ENCODE peak calls at places on chromosome 10, in seven cellular contexts. V, M, B, A, Q, Z and N are unnamed samples.

GRCh38 chr10:75210193-75211006 is at the start of gene VDAC2:
- DNase-seq in B (peak; percentile 91), M (peak; percentile 42), Q (peak; percentile 87), A (peak; percentile 99), Z (peak; percentile 80), V (peak; percentile 97), N (peak; percentile 46)

GRCh38 chr10:13844651-13845050 is 257.9 kb downstream of the PRPF18 start:
- DNase-seq in B (no peak), Z (no peak), Q (no peak), A (no peak), M (no peak), V (no peak), N (no peak)

GRCh38 chr10:26508016-26508415 is 69.9 kb downstream of the APBB1IP start:
- DNase-seq in Q (no peak), Z (no peak), B (no peak), M (no peak), A (no peak), V (no peak), N (no peak)

GRCh38 chr10:88318803-88319202 is 264.3 kb downstream of the RNLS start:
- DNase-seq in Q (peak; percentile 62), B (no peak), Z (no peak), M (no peak), V (no peak), A (peak; percentile 1), N (no peak)

GRCh38 chr10:7438196-7438986 is 27.6 kb upstream of the SFMBT2 start:
- DNase-seq in Q (no peak), A (no peak), M (no peak), B (no peak), V (no peak), Z (no peak), N (no peak)

GRCh38 chr10:115129752-115130151 is 36.6 kb downstream of the ATRNL1 start:
- DNase-seq in M (peak; percentile 15), Z (no peak), V (no peak), Q (peak; percentile 57), A (peak; percentile 8), B (no peak), N (peak; percentile 3)

GRCh38 chr10:1643161-1643910 is 94.0 kb downstream of the ADARB2 start:
- DNase-seq in B (no peak), M (no peak), A (no peak), Q (peak; percentile 86), Z (no peak), V (no peak), N (no peak)

GRCh38 chr10:103555712-103556111 is 62.2 kb downstream of the NEURL1 start:
- DNase-seq in Z (no peak), M (no peak), B (no peak), A (no peak), Q (no peak), V (peak; percentile 47), N (no peak)

GRCh38 chr10:71638087-71638576 is 81.4 kb downstream of the C10orf105 start:
- DNase-seq in A (no peak), Z (no peak), B (no peak), V (no peak), Q (peak; percentile 49), M (no peak), N (no peak)

GRCh38 chr10:9294865-9295264 is 1240.4 kb downstream of the GATA3 start:
- DNase-seq in B (no peak), M (no peak), Z (no peak), A (no peak), Q (no peak), V (no peak), N (no peak)

GRCh38 chr10:130013938-130014733 is 50.1 kb upstream of the EBF3 start:
- DNase-seq in V (no peak), Z (no peak), B (no peak), Q (no peak), A (no peak), M (no peak), N (no peak)

GRCh38 chr10:53403688-53404087 is 631.1 kb upstream of the MBL2 start:
- DNase-seq in A (no peak), Z (peak; percentile 7), Q (no peak), B (peak; percentile 16), V (peak; percentile 78), M (no peak), N (no peak)

GRCh38 chr10:130018730-130019185 is 54.7 kb upstream of the EBF3 start:
- DNase-seq in M (no peak), Z (no peak), V (no peak), B (no peak), Q (no peak), A (no peak), N (no peak)

GRCh38 chr10:57627642-57628178 is 640.0 kb downstream of the IPMK start:
- DNase-seq in M (no peak), Q (peak; percentile 91), A (no peak), V (no peak), B (no peak), Z (no peak), N (no peak)

GRCh38 chr10:100614416-100614815 is 78.7 kb downstream of the HIF1AN start:
- DNase-seq in A (no peak), B (no peak), M (no peak), Z (no peak), Q (peak; percentile 41), V (no peak), N (no peak)

GRCh38 chr10:123135415-123136141 is at the start of gene HMX3:
- DNase-seq in A (no peak), B (no peak), V (no peak), M (no peak), Z (no peak), Q (peak; percentile 85), N (no peak)

DNA sequence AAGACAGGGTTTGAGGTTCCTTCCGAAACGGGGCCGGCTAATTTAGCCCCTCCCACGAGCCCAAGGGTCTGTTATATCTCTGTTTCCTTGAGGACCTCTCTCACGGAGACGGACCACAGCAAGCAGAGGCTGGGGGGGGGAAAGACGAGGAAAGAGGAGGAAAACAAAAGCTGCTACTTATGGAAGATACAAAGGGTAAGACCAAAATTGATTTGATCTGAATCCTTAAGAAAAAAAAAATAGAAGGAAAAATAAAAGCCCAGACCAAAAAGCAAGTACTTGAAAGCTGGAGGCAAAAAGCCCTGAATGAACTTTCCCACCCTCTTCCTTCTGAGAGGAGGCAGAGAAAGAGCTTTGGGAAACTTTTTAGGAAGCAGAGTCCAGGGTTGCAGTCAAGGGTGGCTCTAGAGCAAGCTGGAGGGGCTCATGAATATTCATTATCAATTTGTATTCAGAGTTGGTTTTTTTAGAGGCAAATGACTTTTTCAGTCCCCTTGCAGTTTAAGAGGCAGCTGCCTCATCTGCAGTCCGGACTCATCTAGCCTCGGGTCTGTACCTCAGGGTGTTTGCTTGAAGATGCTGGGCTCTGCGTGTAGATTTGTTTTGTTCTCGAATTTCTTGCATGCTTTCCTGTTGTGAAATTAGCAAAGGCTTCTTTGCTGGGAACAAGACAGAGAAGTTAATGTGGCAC is at the start of gene ENTPD1:
- DNase-seq in B (no peak), M (no peak), A (no peak), V (no peak), Z (peak; percentile 12), Q (peak; percentile 59), N (no peak)
- H3K4me3 ChIP-seq in B (peak within 1 kb of the TSS; percentile 30), M (peak within 1 kb of the TSS; percentile 3), A (no peak within 1 kb of the TSS), V (peak within 1 kb of the TSS; percentile 47), Z (peak within 1 kb of the TSS; percentile 35), Q (peak within 1 kb of the TSS; percentile 50), N (no peak within 1 kb of the TSS)

GRCh38 chr10:86968271-86968993 is at the start of gene ADIRF:
- DNase-seq in Q (peak; percentile 40), A (no peak), M (no peak), B (peak; percentile 70), V (peak; percentile 79), Z (no peak), N (no peak)
- H3K4me3 ChIP-seq in Q (peak within 1 kb of the TSS; percentile 46), A (peak within 1 kb of the TSS; percentile 20), M (peak within 1 kb of the TSS; percentile 26), B (peak within 1 kb of the TSS; percentile 71), V (peak within 1 kb of the TSS; percentile 71), Z (peak within 1 kb of the TSS; percentile 81), N (peak within 1 kb of the TSS; percentile 70)

GRCh38 chr10:4672199-4672598 is 153.8 kb upstream of the AKR1E2 start:
- DNase-seq in V (no peak), M (no peak), A (no peak), Z (no peak), Q (no peak), B (no peak), N (no peak)

GRCh38 chr10:4671451-4672145 is 154.4 kb upstream of the AKR1E2 start:
- DNase-seq in V (no peak), Q (no peak), A (no peak), M (no peak), B (no peak), Z (no peak), N (no peak)

GRCh38 chr10:4676566-4676965 is 149.4 kb upstream of the AKR1E2 start:
- DNase-seq in Q (no peak), B (no peak), Z (no peak), A (no peak), V (no peak), M (no peak), N (no peak)

GRCh38 chr10:4670737-4671136 is 155.3 kb upstream of the AKR1E2 start:
- DNase-seq in Q (no peak), V (no peak), A (no peak), B (no peak), M (no peak), Z (no peak), N (no peak)

GRCh38 chr10:4673279-4674040 is 152.5 kb upstream of the AKR1E2 start:
- DNase-seq in A (no peak), B (no peak), Q (no peak), M (no peak), Z (no peak), V (no peak), N (no peak)
- H3K4me3 ChIP-seq in A (no peak overlapping the region), B (no peak overlapping the region), Q (no peak overlapping the region), M (no peak overlapping the region), Z (no peak overlapping the region), V (no peak overlapping the region), N (no peak overlapping the region)

GRCh38 chr10:113240736-113241135 is 290.7 kb downstream of the TCF7L2 start:
- DNase-seq in Q (no peak), M (no peak), V (no peak), A (no peak), B (no peak), Z (no peak), N (no peak)

GRCh38 chr10:113236998-113237397 is 287.0 kb downstream of the TCF7L2 start:
- DNase-seq in B (no peak), Q (no peak), V (no peak), M (no peak), A (no peak), Z (no peak), N (no peak)

GRCh38 chr10:113241966-113242365 is 291.9 kb downstream of the TCF7L2 start:
- DNase-seq in V (no peak), B (no peak), M (no peak), A (peak; percentile 10), Z (no peak), Q (no peak), N (no peak)

GRCh38 chr10:113235505-113235904 is 285.5 kb downstream of the TCF7L2 start:
- DNase-seq in Q (no peak), B (no peak), Z (no peak), M (no peak), V (no peak), A (no peak), N (no peak)

DNA sequence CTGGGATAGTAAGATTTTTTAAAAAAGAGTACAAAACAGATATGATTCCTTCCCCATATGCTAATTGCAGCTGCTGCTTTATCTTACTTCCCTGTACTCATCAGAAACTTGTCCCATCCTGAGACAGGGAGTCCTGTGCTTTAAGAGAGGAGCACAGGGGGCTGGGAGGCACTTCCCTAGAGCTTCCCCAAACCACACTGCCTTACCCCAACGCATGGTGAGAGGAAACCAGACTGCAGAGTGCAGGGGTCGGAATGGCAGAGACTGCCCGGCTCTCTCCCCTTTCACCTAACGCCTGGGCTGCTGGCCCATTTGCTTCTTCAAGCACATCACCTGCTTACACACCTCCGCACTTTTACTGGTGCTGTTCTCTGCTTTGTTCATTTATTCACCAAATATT is 289.5 kb downstream of the TCF7L2 start:
- DNase-seq in Z (no peak), V (no peak), M (no peak), A (no peak), Q (no peak), B (no peak), N (no peak)
- H3K4me3 ChIP-seq in Z (no peak overlapping the region), V (no peak overlapping the region), M (no peak overlapping the region), A (no peak overlapping the region), Q (no peak overlapping the region), B (no peak overlapping the region), N (no peak overlapping the region)